ENCODE peak calls at places on chromosomes 3 and 15, in six cellular contexts. J is dorsolateral prefrontal cortex, G is H7, N is A549, E is OCI-LY7, X is neuronal stem cell. F is an unnamed sample.

GRCh38 chr15:65054333-65055200 is 9.4 kb downstream of the SLC51B start:
- DNase-seq in N (peak; percentile 93), J (peak; percentile 68), E (peak; percentile 70), G (peak; percentile 92), X (peak; percentile 63), F (peak; percentile 52)

GRCh38 chr3:86978111-86978528 is 12.8 kb downstream of the VGLL3 start:
- DNase-seq in E (no peak), J (no peak), G (no peak), N (no peak), X (no peak), F (no peak)

GRCh38 chr3:6066397-6066796 is 794.5 kb upstream of the GRM7 start:
- DNase-seq in N (no peak), J (no peak), X (no peak), G (no peak), E (no peak), F (no peak)

GRCh38 chr3:129228891-129229585 is 20.4 kb upstream of the COPG1 start:
- DNase-seq in J (no peak), E (no peak), X (no peak), G (no peak), N (no peak), F (no peak)

GRCh38 chr3:48238506-48239085 is 2.3 kb upstream of the ZNF589 start:
- DNase-seq in X (no peak), J (no peak), G (no peak), E (no peak), N (no peak), F (no peak)

GRCh38 chr15:101011582-101011981 is 92.4 kb downstream of the LRRK1 start:
- DNase-seq in G (no peak), E (no peak), J (no peak), N (no peak), X (no peak), F (no peak)

GRCh38 chr15:58467722-58468436 is 36.1 kb downstream of the LIPC start:
- DNase-seq in G (no peak), J (no peak), E (no peak), X (no peak), N (no peak), F (no peak)

GRCh38 chr15:74663303-74664027 is 32.4 kb downstream of the EDC3 start:
- DNase-seq in N (no peak), X (no peak), E (no peak), J (no peak), G (no peak), F (no peak)

GRCh38 chr3:156207802-156208685 is 87.7 kb downstream of the KCNAB1 start:
- DNase-seq in E (no peak), G (no peak), N (no peak), J (no peak), X (no peak), F (no peak)

GRCh38 chr3:118984699-118985098 is 49.9 kb downstream of the IGSF11 start:
- DNase-seq in E (no peak), N (no peak), G (no peak), J (no peak), X (no peak), F (no peak)

GRCh38 chr15:89442671-89443307 is 53.6 kb downstream of the RHCG start:
- DNase-seq in N (peak; percentile 88), J (peak; percentile 74), E (peak; percentile 82), G (peak; percentile 95), X (peak; percentile 69), F (no peak)

GRCh38 chr3:43093974-43094373 is 11.9 kb downstream of the POMGNT2 start:
- DNase-seq in N (no peak), G (no peak), J (no peak), E (no peak), X (no peak), F (no peak)

GRCh38 chr15:42089942-42090341 is 4.4 kb downstream of the PLA2G4D start:
- DNase-seq in G (no peak), X (no peak), J (no peak), E (no peak), N (no peak), F (no peak)
- H3K4me3 ChIP-seq in G (no peak overlapping the region), X (no peak overlapping the region), J (no peak overlapping the region), E (no peak overlapping the region), N (no peak overlapping the region), F (no peak overlapping the region)

GRCh38 chr3:170866499-170866898 is 3.5 kb downstream of the RPL22L1 start:
- DNase-seq in N (no peak), J (no peak), E (no peak), G (no peak), X (no peak), F (no peak)
- H3K4me3 ChIP-seq in N (no peak overlapping the region), J (no peak overlapping the region), E (peak overlapping the region; percentile 97), G (no peak overlapping the region), X (no peak overlapping the region), F (no peak overlapping the region)

GRCh38 chr3:33159234-33159633 is 45.4 kb downstream of the CRTAP start:
- DNase-seq in E (no peak), G (no peak), J (no peak), N (no peak), X (no peak), F (no peak)
- H3K4me3 ChIP-seq in E (no peak overlapping the region), G (no peak overlapping the region), J (no peak overlapping the region), N (no peak overlapping the region), X (no peak overlapping the region), F (no peak overlapping the region)

DNA sequence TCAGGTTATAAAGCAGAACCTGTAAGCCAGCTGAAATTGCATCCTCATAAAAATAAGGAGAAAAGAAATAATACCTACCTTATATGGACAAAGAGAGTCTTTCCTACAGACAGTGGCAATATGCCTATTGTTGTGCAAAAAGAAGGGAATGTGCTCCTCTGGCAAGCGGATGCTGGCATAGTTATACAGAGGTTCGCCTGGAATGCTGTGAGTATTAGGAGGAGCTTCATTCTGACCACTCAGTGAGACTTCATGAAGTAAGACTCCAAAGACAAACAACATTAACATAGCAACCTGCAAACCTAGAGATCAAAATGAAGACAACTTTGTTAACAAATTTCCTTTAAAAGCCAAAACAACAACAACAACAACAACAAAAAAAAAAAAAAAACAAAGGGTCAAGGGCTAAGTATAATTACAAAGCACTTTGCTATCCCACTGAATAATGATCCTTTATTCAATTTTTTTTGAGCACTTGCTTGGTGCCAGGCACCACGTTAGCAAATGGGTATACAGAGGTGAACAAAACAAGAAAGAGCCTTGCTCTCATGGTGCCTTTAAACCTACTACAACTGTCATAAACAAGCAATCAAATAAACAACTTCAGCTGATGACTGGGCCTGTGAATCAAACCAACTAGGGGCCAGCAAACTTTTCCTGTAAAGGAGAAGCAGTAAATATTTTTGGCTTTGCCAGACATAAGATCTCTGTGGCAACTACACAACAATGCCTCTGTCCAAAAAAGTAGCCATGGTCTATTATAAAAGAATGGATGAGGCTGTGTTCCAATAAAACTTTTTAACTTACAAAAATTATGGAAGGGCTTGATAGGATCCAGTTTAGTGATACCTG is 3.7 kb downstream of the EOGT start:
- DNase-seq in N (no peak), G (peak; percentile 68), E (no peak), J (no peak), X (no peak), F (no peak)
- H3K4me3 ChIP-seq in N (no peak overlapping the region), G (no peak overlapping the region), E (no peak overlapping the region), J (no peak overlapping the region), X (no peak overlapping the region), F (no peak overlapping the region)

GRCh38 chr3:51955175-51955892 is at the start of gene GPR62:
- DNase-seq in N (no peak), X (no peak), E (no peak), J (peak; percentile 88), G (no peak), F (no peak)
- H3K4me3 ChIP-seq in N (no peak within 1 kb of the TSS), X (no peak within 1 kb of the TSS), E (no peak within 1 kb of the TSS), J (peak within 1 kb of the TSS; percentile 72), G (peak within 1 kb of the TSS; percentile 44), F (peak within 1 kb of the TSS; percentile 79)

GRCh38 chr3:17156864-17157263 is 272.1 kb downstream of the PLCL2 start:
- DNase-seq in X (no peak), J (no peak), N (no peak), E (no peak), G (no peak), F (no peak)

GRCh38 chr3:17154221-17154620 is 269.5 kb downstream of the PLCL2 start:
- DNase-seq in E (no peak), X (no peak), N (no peak), G (no peak), J (no peak), F (no peak)

GRCh38 chr3:17155951-17156350 is 271.2 kb downstream of the PLCL2 start:
- DNase-seq in E (no peak), N (no peak), J (no peak), G (no peak), X (no peak), F (no peak)

GRCh38 chr3:17153209-17153608 is 268.5 kb downstream of the PLCL2 start:
- DNase-seq in X (no peak), G (no peak), N (no peak), E (no peak), J (no peak), F (no peak)

DNA sequence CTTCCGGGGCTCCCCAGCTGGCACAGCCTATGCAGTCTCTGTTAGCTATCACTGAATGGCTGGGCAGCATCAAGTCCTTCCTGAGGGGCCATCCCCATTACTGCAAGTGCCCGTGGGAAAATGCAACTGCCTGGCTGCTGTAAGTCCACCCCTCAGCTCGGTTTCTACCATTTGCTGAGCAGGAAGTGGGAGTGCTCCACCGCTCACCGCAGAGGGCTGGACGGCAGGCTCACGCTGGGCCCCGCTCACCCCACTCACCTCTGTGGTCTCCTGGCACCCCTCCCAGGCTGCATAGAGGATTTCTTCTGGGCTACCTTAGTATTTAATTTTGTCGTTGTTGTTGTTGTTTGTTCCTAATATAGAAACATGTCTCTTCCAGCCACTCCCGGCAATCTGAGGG is 270.2 kb downstream of the PLCL2 start:
- DNase-seq in G (no peak), N (no peak), E (no peak), X (no peak), J (no peak), F (no peak)
- H3K4me3 ChIP-seq in G (no peak overlapping the region), N (no peak overlapping the region), E (no peak overlapping the region), X (no peak overlapping the region), J (no peak overlapping the region), F (no peak overlapping the region)

GRCh38 chr3:194130807-194131589 is 5.0 kb upstream of the HES1 start:
- DNase-seq in E (peak; percentile 83), G (peak; percentile 43), N (no peak), J (no peak), X (peak; percentile 46), F (no peak)
- H3K4me3 ChIP-seq in E (peak overlapping the region; percentile 54), G (no peak overlapping the region), N (no peak overlapping the region), J (no peak overlapping the region), X (no peak overlapping the region), F (no peak overlapping the region)